ENCODE peak calls at places on chromosomes 11 and 22, in five cellular contexts. One of them, this sample, is unnamed.

GRCh38 chr22:37059876-37060449 is 8.4 kb downstream of the KCTD17 start:
- DNase-seq in kidney epithelial cell: no peak
- DNase-seq in cardiac fibroblast: no peak
- DNase-seq in activated T-helper 1 cell treated with anti-CD3 and anti-CD28 coated beads, Interleukin-12 subunit alpha, Interleukin-12 subunit beta, Interleukin-2, Interleukin-4 antibody, amounts not matched to agents 30 ng/mL and 10 ng/mL and 1 ng/mL, durations not matched to agents 14 hours and 24 hours and 36 hours: no peak
- DNase-seq in A172: no peak
- DNase-seq in this sample: no peak

GRCh38 chr11:57358543-57358961 is 20.4 kb downstream of the P2RX3 start:
- DNase-seq in kidney epithelial cell: no peak
- DNase-seq in cardiac fibroblast: peak; percentile 5
- DNase-seq in activated T-helper 1 cell treated with anti-CD3 and anti-CD28 coated beads, Interleukin-12 subunit alpha, Interleukin-12 subunit beta, Interleukin-2, Interleukin-4 antibody, amounts not matched to agents 30 ng/mL and 10 ng/mL and 1 ng/mL, durations not matched to agents 14 hours and 24 hours and 36 hours: no peak
- DNase-seq in A172: no peak
- DNase-seq in this sample: no peak

GRCh38 chr22:19464975-19465374 is 14.0 kb downstream of the UFD1 start:
- DNase-seq in kidney epithelial cell: no peak
- DNase-seq in cardiac fibroblast: no peak
- DNase-seq in activated T-helper 1 cell treated with anti-CD3 and anti-CD28 coated beads, Interleukin-12 subunit alpha, Interleukin-12 subunit beta, Interleukin-2, Interleukin-4 antibody, amounts not matched to agents 30 ng/mL and 10 ng/mL and 1 ng/mL, durations not matched to agents 14 hours and 24 hours and 36 hours: no peak
- DNase-seq in A172: no peak
- DNase-seq in this sample: no peak

GRCh38 chr11:13260963-13261599 is 16.5 kb upstream of the BMAL1 start:
- DNase-seq in kidney epithelial cell: no peak
- DNase-seq in cardiac fibroblast: peak; percentile 75
- DNase-seq in activated T-helper 1 cell treated with anti-CD3 and anti-CD28 coated beads, Interleukin-12 subunit alpha, Interleukin-12 subunit beta, Interleukin-2, Interleukin-4 antibody, amounts not matched to agents 30 ng/mL and 10 ng/mL and 1 ng/mL, durations not matched to agents 14 hours and 24 hours and 36 hours: no peak
- DNase-seq in A172: peak; percentile 59
- DNase-seq in this sample: no peak

GRCh38 chr22:24175160-24175808 is 6.0 kb upstream of the SUSD2 start:
- DNase-seq in kidney epithelial cell: no peak
- DNase-seq in cardiac fibroblast: peak; percentile 81
- DNase-seq in activated T-helper 1 cell treated with anti-CD3 and anti-CD28 coated beads, Interleukin-12 subunit alpha, Interleukin-12 subunit beta, Interleukin-2, Interleukin-4 antibody, amounts not matched to agents 30 ng/mL and 10 ng/mL and 1 ng/mL, durations not matched to agents 14 hours and 24 hours and 36 hours: peak; percentile 44
- DNase-seq in A172: peak; percentile 45
- DNase-seq in this sample: peak; percentile 75

GRCh38 chr22:27962268-27963191 is 43.5 kb upstream of the PITPNB start:
- DNase-seq in kidney epithelial cell: no peak
- DNase-seq in cardiac fibroblast: no peak
- DNase-seq in activated T-helper 1 cell treated with anti-CD3 and anti-CD28 coated beads, Interleukin-12 subunit alpha, Interleukin-12 subunit beta, Interleukin-2, Interleukin-4 antibody, amounts not matched to agents 30 ng/mL and 10 ng/mL and 1 ng/mL, durations not matched to agents 14 hours and 24 hours and 36 hours: no peak
- DNase-seq in A172: no peak
- DNase-seq in this sample: no peak

GRCh38 chr22:32926600-32926999 is 125.1 kb downstream of the TIMP3 start:
- DNase-seq in kidney epithelial cell: no peak
- DNase-seq in cardiac fibroblast: peak; percentile 43
- DNase-seq in activated T-helper 1 cell treated with anti-CD3 and anti-CD28 coated beads, Interleukin-12 subunit alpha, Interleukin-12 subunit beta, Interleukin-2, Interleukin-4 antibody, amounts not matched to agents 30 ng/mL and 10 ng/mL and 1 ng/mL, durations not matched to agents 14 hours and 24 hours and 36 hours: no peak
- DNase-seq in A172: no peak
- DNase-seq in this sample: no peak

GRCh38 chr22:45927059-45927458 is 49.9 kb downstream of the WNT7B start:
- DNase-seq in kidney epithelial cell: no peak
- DNase-seq in cardiac fibroblast: no peak
- DNase-seq in activated T-helper 1 cell treated with anti-CD3 and anti-CD28 coated beads, Interleukin-12 subunit alpha, Interleukin-12 subunit beta, Interleukin-2, Interleukin-4 antibody, amounts not matched to agents 30 ng/mL and 10 ng/mL and 1 ng/mL, durations not matched to agents 14 hours and 24 hours and 36 hours: no peak
- DNase-seq in A172: no peak
- DNase-seq in this sample: no peak

GRCh38 chr11:68364581-68364980 is 52.2 kb downstream of the LRP5 start:
- DNase-seq in kidney epithelial cell: no peak
- DNase-seq in cardiac fibroblast: no peak
- DNase-seq in activated T-helper 1 cell treated with anti-CD3 and anti-CD28 coated beads, Interleukin-12 subunit alpha, Interleukin-12 subunit beta, Interleukin-2, Interleukin-4 antibody, amounts not matched to agents 30 ng/mL and 10 ng/mL and 1 ng/mL, durations not matched to agents 14 hours and 24 hours and 36 hours: no peak
- DNase-seq in A172: no peak
- DNase-seq in this sample: no peak

GRCh38 chr11:69004411-69005182 is 8.4 kb downstream of the MRGPRF start:
- DNase-seq in kidney epithelial cell: no peak
- DNase-seq in cardiac fibroblast: no peak
- DNase-seq in activated T-helper 1 cell treated with anti-CD3 and anti-CD28 coated beads, Interleukin-12 subunit alpha, Interleukin-12 subunit beta, Interleukin-2, Interleukin-4 antibody, amounts not matched to agents 30 ng/mL and 10 ng/mL and 1 ng/mL, durations not matched to agents 14 hours and 24 hours and 36 hours: no peak
- DNase-seq in A172: no peak
- DNase-seq in this sample: no peak

GRCh38 chr11:107301886-107302285 is 155.7 kb downstream of the CWF19L2 start:
- DNase-seq in kidney epithelial cell: no peak
- DNase-seq in cardiac fibroblast: no peak
- DNase-seq in activated T-helper 1 cell treated with anti-CD3 and anti-CD28 coated beads, Interleukin-12 subunit alpha, Interleukin-12 subunit beta, Interleukin-2, Interleukin-4 antibody, amounts not matched to agents 30 ng/mL and 10 ng/mL and 1 ng/mL, durations not matched to agents 14 hours and 24 hours and 36 hours: no peak
- DNase-seq in A172: no peak
- DNase-seq in this sample: no peak

GRCh38 chr22:39917091-39917703 is 16.3 kb downstream of the GRAP2 start:
- DNase-seq in kidney epithelial cell: no peak
- DNase-seq in cardiac fibroblast: no peak
- DNase-seq in activated T-helper 1 cell treated with anti-CD3 and anti-CD28 coated beads, Interleukin-12 subunit alpha, Interleukin-12 subunit beta, Interleukin-2, Interleukin-4 antibody, amounts not matched to agents 30 ng/mL and 10 ng/mL and 1 ng/mL, durations not matched to agents 14 hours and 24 hours and 36 hours: no peak
- DNase-seq in A172: no peak
- DNase-seq in this sample: no peak

GRCh38 chr11:128367573-128367972 is 219.8 kb downstream of the ETS1 start:
- DNase-seq in kidney epithelial cell: no peak
- DNase-seq in cardiac fibroblast: no peak
- DNase-seq in activated T-helper 1 cell treated with anti-CD3 and anti-CD28 coated beads, Interleukin-12 subunit alpha, Interleukin-12 subunit beta, Interleukin-2, Interleukin-4 antibody, amounts not matched to agents 30 ng/mL and 10 ng/mL and 1 ng/mL, durations not matched to agents 14 hours and 24 hours and 36 hours: no peak
- DNase-seq in A172: no peak
- DNase-seq in this sample: no peak

GRCh38 chr11:117998201-117998579 is 12.0 kb downstream of the IL10RA start:
- DNase-seq in kidney epithelial cell: no peak
- DNase-seq in cardiac fibroblast: no peak
- DNase-seq in activated T-helper 1 cell treated with anti-CD3 and anti-CD28 coated beads, Interleukin-12 subunit alpha, Interleukin-12 subunit beta, Interleukin-2, Interleukin-4 antibody, amounts not matched to agents 30 ng/mL and 10 ng/mL and 1 ng/mL, durations not matched to agents 14 hours and 24 hours and 36 hours: no peak
- DNase-seq in A172: no peak
- DNase-seq in this sample: no peak

GRCh38 chr11:64675417-64676252 is 47.4 kb downstream of the NRXN2 start:
- DNase-seq in kidney epithelial cell: peak; percentile 23
- DNase-seq in cardiac fibroblast: peak; percentile 94
- DNase-seq in activated T-helper 1 cell treated with anti-CD3 and anti-CD28 coated beads, Interleukin-12 subunit alpha, Interleukin-12 subunit beta, Interleukin-2, Interleukin-4 antibody, amounts not matched to agents 30 ng/mL and 10 ng/mL and 1 ng/mL, durations not matched to agents 14 hours and 24 hours and 36 hours: no peak
- DNase-seq in A172: peak; percentile 76
- DNase-seq in this sample: peak; percentile 50

GRCh38 chr11:34315006-34315793 is 42.6 kb downstream of the ABTB2 start:
- DNase-seq in kidney epithelial cell: no peak
- DNase-seq in cardiac fibroblast: no peak
- DNase-seq in activated T-helper 1 cell treated with anti-CD3 and anti-CD28 coated beads, Interleukin-12 subunit alpha, Interleukin-12 subunit beta, Interleukin-2, Interleukin-4 antibody, amounts not matched to agents 30 ng/mL and 10 ng/mL and 1 ng/mL, durations not matched to agents 14 hours and 24 hours and 36 hours: no peak
- DNase-seq in A172: no peak
- DNase-seq in this sample: no peak

GRCh38 chr11:21514298-21514697 is 678.6 kb upstream of the ANO5 start:
- DNase-seq in kidney epithelial cell: no peak
- DNase-seq in cardiac fibroblast: no peak
- DNase-seq in activated T-helper 1 cell treated with anti-CD3 and anti-CD28 coated beads, Interleukin-12 subunit alpha, Interleukin-12 subunit beta, Interleukin-2, Interleukin-4 antibody, amounts not matched to agents 30 ng/mL and 10 ng/mL and 1 ng/mL, durations not matched to agents 14 hours and 24 hours and 36 hours: no peak
- DNase-seq in A172: no peak
- DNase-seq in this sample: peak; percentile 17

GRCh38 chr11:66316849-66317251 is at the start of gene CD248:
- DNase-seq in kidney epithelial cell: no peak
- DNase-seq in cardiac fibroblast: peak; percentile 68
- DNase-seq in activated T-helper 1 cell treated with anti-CD3 and anti-CD28 coated beads, Interleukin-12 subunit alpha, Interleukin-12 subunit beta, Interleukin-2, Interleukin-4 antibody, amounts not matched to agents 30 ng/mL and 10 ng/mL and 1 ng/mL, durations not matched to agents 14 hours and 24 hours and 36 hours: no peak
- DNase-seq in A172: no peak
- DNase-seq in this sample: no peak